ENCODE peak calls at places on chromosomes 13 and 19, in seven cellular contexts. One of them, this sample, is unnamed.

GRCh38 chr19:57812201-57812600 is 2.5 kb downstream of the ZNF552 start:
- DNase-seq in mesenchymal stem cell: peak
- DNase-seq in memory B cell: no peak
- DNase-seq in GM10248: peak
- DNase-seq in skeletal muscle cell: no peak
- DNase-seq in NCI-H1092 treated with DMSO at 0.1 percent for 48 hours: no peak
- DNase-seq in heart right ventricle: no peak
- DNase-seq in this sample: no peak

GRCh38 chr19:19204181-19204580 is 967 bp upstream of the NR2C2AP start:
- DNase-seq in heart right ventricle: no peak
- DNase-seq in GM10248: no peak
- DNase-seq in mesenchymal stem cell: no peak
- DNase-seq in NCI-H1092 treated with DMSO at 0.1 percent for 48 hours: no peak
- DNase-seq in memory B cell: no peak
- DNase-seq in skeletal muscle cell: no peak
- DNase-seq in this sample: no peak

GRCh38 chr13:42017264-42017663 is 31.2 kb upstream of the DGKH start:
- DNase-seq in GM10248: no peak
- DNase-seq in skeletal muscle cell: no peak
- DNase-seq in mesenchymal stem cell: no peak
- DNase-seq in NCI-H1092 treated with DMSO at 0.1 percent for 48 hours: no peak
- DNase-seq in memory B cell: no peak
- DNase-seq in heart right ventricle: no peak
- DNase-seq in this sample: no peak

GRCh38 chr19:30671622-30672051 is 299.5 kb downstream of the ZNF536 start:
- DNase-seq in skeletal muscle cell: no peak
- DNase-seq in GM10248: no peak
- DNase-seq in heart right ventricle: peak
- DNase-seq in NCI-H1092 treated with DMSO at 0.1 percent for 48 hours: no peak
- DNase-seq in memory B cell: no peak
- DNase-seq in mesenchymal stem cell: no peak
- DNase-seq in this sample: no peak

GRCh38 chr13:26678330-26678729 is 82.3 kb downstream of the GPR12 start:
- DNase-seq in NCI-H1092 treated with DMSO at 0.1 percent for 48 hours: no peak
- DNase-seq in GM10248: no peak
- DNase-seq in mesenchymal stem cell: no peak
- DNase-seq in heart right ventricle: no peak
- DNase-seq in skeletal muscle cell: no peak
- DNase-seq in memory B cell: no peak
- DNase-seq in this sample: no peak

GRCh38 chr19:36838784-36839324 is 667 bp upstream of the ZNF790 start:
- DNase-seq in NCI-H1092 treated with DMSO at 0.1 percent for 48 hours: no peak
- DNase-seq in mesenchymal stem cell: no peak
- DNase-seq in heart right ventricle: no peak
- DNase-seq in GM10248: no peak
- DNase-seq in memory B cell: no peak
- DNase-seq in skeletal muscle cell: no peak
- DNase-seq in this sample: no peak

GRCh38 chr13:90485441-90485840 is 862.0 kb upstream of the MIR17HG start:
- DNase-seq in NCI-H1092 treated with DMSO at 0.1 percent for 48 hours: no peak
- DNase-seq in mesenchymal stem cell: peak
- DNase-seq in memory B cell: no peak
- DNase-seq in heart right ventricle: no peak
- DNase-seq in skeletal muscle cell: peak
- DNase-seq in GM10248: no peak
- DNase-seq in this sample: no peak

GRCh38 chr13:30792257-30793000 is 57.1 kb downstream of the ALOX5AP start:
- DNase-seq in skeletal muscle cell: peak
- DNase-seq in NCI-H1092 treated with DMSO at 0.1 percent for 48 hours: peak
- DNase-seq in GM10248: no peak
- DNase-seq in mesenchymal stem cell: peak
- DNase-seq in memory B cell: no peak
- DNase-seq in heart right ventricle: peak
- DNase-seq in this sample: no peak

GRCh38 chr13:109940637-109941036 is 154.3 kb upstream of the IRS2 start:
- DNase-seq in memory B cell: no peak
- DNase-seq in NCI-H1092 treated with DMSO at 0.1 percent for 48 hours: no peak
- DNase-seq in skeletal muscle cell: no peak
- DNase-seq in GM10248: no peak
- DNase-seq in heart right ventricle: no peak
- DNase-seq in mesenchymal stem cell: no peak
- DNase-seq in this sample: no peak

GRCh38 chr13:48873598-48873997 is 102.1 kb upstream of the FNDC3A start:
- DNase-seq in heart right ventricle: no peak
- DNase-seq in memory B cell: no peak
- DNase-seq in GM10248: no peak
- DNase-seq in NCI-H1092 treated with DMSO at 0.1 percent for 48 hours: no peak
- DNase-seq in mesenchymal stem cell: peak
- DNase-seq in skeletal muscle cell: no peak
- DNase-seq in this sample: no peak

This sample was measured in effector memory CD8-positive, alpha-beta T cell.